ENCODE peak calls at places on chromosomes 13 and 19, in seven cellular contexts. G is heart left ventricle, C is heart right ventricle, H is Peyer's patch, R is dorsolateral prefrontal cortex, K is aorta, Z is psoas muscle. P is an unnamed sample. For H3K27me3, the result is how much of the 10 kb centered on the place peaks cover.

GRCh38 chr13:105914637-105915036 is 620.8 kb downstream of the EFNB2 start:
- DNase-seq in G (no peak), C (no peak), H (no peak), R (no peak), K (no peak), Z (no peak), P (no peak)

GRCh38 chr19:17775991-17776803 is 18.7 kb upstream of the B3GNT3 start:
- DNase-seq in G (no peak), C (no peak), H (peak), R (no peak), K (no peak), Z (no peak), P (peak)

GRCh38 chr19:39679791-39680168 is 24.1 kb downstream of the LGALS16 start:
- DNase-seq in G (no peak), C (no peak), H (no peak), R (no peak), K (no peak), Z (no peak), P (peak)

GRCh38 chr19:43711751-43712355 is 4.0 kb upstream of the IRGC start:
- DNase-seq in G (no peak), C (no peak), H (peak), R (no peak), K (no peak), Z (no peak), P (no peak)

GRCh38 chr19:13083008-13083404 is 19.7 kb downstream of the LYL1 start:
- DNase-seq in G (no peak), C (no peak), H (no peak), R (no peak), K (no peak), Z (no peak), P (no peak)

GRCh38 chr19:34432797-34433196 is 4.6 kb downstream of the UBA2 start:
- DNase-seq in G (peak), C (peak), H (no peak), R (no peak), K (peak), Z (no peak), P (no peak)

GRCh38 chr13:42745655-42746054 is 35.7 kb upstream of the FAM216B start:
- DNase-seq in G (no peak), C (no peak), H (no peak), R (no peak), K (no peak), Z (no peak), P (no peak)

GRCh38 chr13:44128522-44128921 is 245.1 kb upstream of the SERP2 start:
- DNase-seq in G (no peak), C (peak), H (no peak), R (no peak), K (no peak), Z (peak), P (no peak)

GRCh38 chr13:20721454-20722357 is 18.2 kb downstream of the IL17D start:
- DNase-seq in G (no peak), C (peak), H (no peak), R (no peak), K (peak), Z (peak), P (no peak)

GRCh38 chr19:4768934-4769777 is 22.4 kb upstream of the FEM1A start:
- DNase-seq in G (peak), C (peak), H (peak), R (peak), K (peak), Z (peak), P (peak)

GRCh38 chr13:99980201-99981114 is 1.1 kb upstream of the ZIC2 start:
- DNase-seq in G (peak), C (no peak), H (peak), R (no peak), K (peak), Z (peak), P (peak)

GRCh38 chr13:45370922-45371406 is 30.0 kb upstream of the TPT1 start:
- DNase-seq in G (peak), C (peak), H (peak), R (peak), K (peak), Z (peak), P (peak)

GRCh38 chr19:6779204-6779603 is 6.7 kb downstream of the VAV1 start:
- DNase-seq in G (no peak), C (no peak), H (no peak), R (no peak), K (no peak), Z (no peak), P (no peak)

GRCh38 chr13:75512253-75512652 is 25.4 kb downstream of the COMMD6 start:
- DNase-seq in G (no peak), C (no peak), H (no peak), R (no peak), K (no peak), Z (no peak), P (peak)

GRCh38 chr13:40026174-40026585 is 370.7 kb downstream of the COG6 start:
- DNase-seq in G (no peak), C (no peak), H (no peak), R (no peak), K (no peak), Z (no peak), P (peak)

GRCh38 chr19:45852145-45852750 is 10.7 kb downstream of the SYMPK start:
- DNase-seq in G (no peak), C (no peak), H (no peak), R (no peak), K (no peak), Z (no peak), P (no peak)

GRCh38 chr13:23655321-23655720 is 85.1 kb downstream of the TNFRSF19 start:
- DNase-seq in G (no peak), C (no peak), H (no peak), R (no peak), K (no peak), Z (no peak), P (no peak)

GRCh38 chr13:18956473-18957078 is 225.0 kb downstream of the TUBA3C start:
- DNase-seq in G (no peak), C (no peak), H (no peak), R (no peak), K (no peak), Z (no peak), P (no peak)

GRCh38 chr13:40961826-40962225 is 57.3 kb downstream of the ELF1 start:
- DNase-seq in G (no peak), C (no peak), H (no peak), R (no peak), K (no peak), Z (no peak), P (no peak)

GRCh38 chr13:46926856-46927625 is 30.2 kb upstream of the HTR2A start:
- DNase-seq in G (no peak), C (no peak), H (no peak), R (no peak), K (no peak), Z (no peak), P (no peak)

DNA sequence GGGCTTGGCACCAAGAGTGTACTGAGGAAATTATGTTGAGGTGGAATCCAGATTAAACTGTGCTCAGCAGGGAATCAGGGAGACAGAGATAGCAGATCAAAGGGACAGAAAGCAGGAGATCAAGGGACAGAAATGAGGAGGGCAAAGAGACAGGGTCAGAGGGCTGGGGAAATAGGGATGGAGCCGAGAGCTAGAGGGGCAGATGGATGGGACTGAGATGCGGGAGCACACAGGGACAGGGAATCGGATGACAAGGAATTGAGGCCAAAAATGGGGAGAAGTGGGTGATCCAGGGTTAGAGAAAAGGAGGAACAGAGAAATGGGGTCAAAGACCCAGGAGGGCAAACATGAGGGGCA is 6.1 kb downstream of the ERFL start:
- DNase-seq in G (no peak), C (no peak), H (no peak), R (no peak), K (no peak), Z (no peak), P (no peak)
- H3K27me3 ChIP-seq in G (half or more), C (half or more), H (under half), R (half or more), K (under half), Z (under half), P (under half)

GRCh38 chr19:36330226-36330625 is 48.8 kb downstream of the ZFP14 start:
- DNase-seq in G (no peak), C (no peak), H (no peak), R (no peak), K (no peak), Z (no peak), P (no peak)
- H3K4me3 ChIP-seq in G (no peak), C (no peak), H (no peak), R (no peak), K (no peak), Z (peak), P (no peak)

DNA sequence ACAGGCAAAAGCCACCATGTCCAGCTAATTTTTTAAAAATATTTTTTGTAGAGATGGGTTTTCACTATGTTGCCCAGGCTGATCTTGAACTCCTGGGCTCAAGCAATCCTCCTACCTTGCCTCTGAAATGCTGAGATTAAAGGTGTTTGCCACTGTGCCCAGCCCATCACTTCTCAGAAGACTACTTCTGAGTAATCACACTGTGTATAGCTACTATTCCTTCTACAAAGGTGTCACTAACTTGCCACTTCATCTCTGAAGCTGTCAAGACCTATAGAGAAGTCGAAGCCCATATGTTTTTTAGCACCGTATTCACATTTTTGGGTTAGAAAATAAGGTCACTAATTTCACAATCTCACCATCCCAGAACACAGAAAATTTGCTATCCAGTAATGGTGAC is 36.0 kb upstream of the FNDC3A start:
- DNase-seq in G (no peak), C (no peak), H (no peak), R (no peak), K (no peak), Z (no peak), P (no peak)
- H3K27me3 ChIP-seq in G (under half), C (under half), H (under half), R (under half), K (under half), Z (under half), P (under half)

GRCh38 chr13:49840667-49841066 is 48.2 kb upstream of the KPNA3 start:
- DNase-seq in G (no peak), C (no peak), H (no peak), R (no peak), K (no peak), Z (no peak), P (no peak)
- H3K4me3 ChIP-seq in G (no peak), C (no peak), H (no peak), R (no peak), K (no peak), Z (no peak), P (no peak)

GRCh38 chr13:111131610-111132009 is 16.5 kb downstream of the ARHGEF7 start:
- DNase-seq in G (no peak), C (no peak), H (no peak), R (no peak), K (no peak), Z (no peak), P (no peak)
- H3K27me3 ChIP-seq in G (under half), C (under half), H (under half), R (under half), K (under half), Z (under half), P (under half)

GRCh38 chr13:56424246-56424645 is 716.5 kb upstream of the PRR20A start:
- DNase-seq in G (no peak), C (no peak), H (no peak), R (no peak), K (no peak), Z (no peak), P (no peak)
- H3K4me3 ChIP-seq in G (no peak), C (no peak), H (no peak), R (no peak), K (no peak), Z (no peak), P (no peak)

GRCh38 chr19:10224337-10224736 is 6.8 kb downstream of the S1PR2 start:
- DNase-seq in G (no peak), C (no peak), H (no peak), R (no peak), K (no peak), Z (no peak), P (no peak)

GRCh38 chr19:10220695-10221094 is 10.4 kb downstream of the S1PR2 start:
- DNase-seq in G (no peak), C (no peak), H (no peak), R (no peak), K (no peak), Z (no peak), P (no peak)

GRCh38 chr19:10219678-10220077 is 11.5 kb downstream of the S1PR2 start:
- DNase-seq in G (no peak), C (no peak), H (no peak), R (no peak), K (no peak), Z (no peak), P (peak)

GRCh38 chr19:10223488-10224213 is 7.5 kb downstream of the S1PR2 start:
- DNase-seq in G (no peak), C (no peak), H (no peak), R (no peak), K (no peak), Z (no peak), P (no peak)

DNA sequence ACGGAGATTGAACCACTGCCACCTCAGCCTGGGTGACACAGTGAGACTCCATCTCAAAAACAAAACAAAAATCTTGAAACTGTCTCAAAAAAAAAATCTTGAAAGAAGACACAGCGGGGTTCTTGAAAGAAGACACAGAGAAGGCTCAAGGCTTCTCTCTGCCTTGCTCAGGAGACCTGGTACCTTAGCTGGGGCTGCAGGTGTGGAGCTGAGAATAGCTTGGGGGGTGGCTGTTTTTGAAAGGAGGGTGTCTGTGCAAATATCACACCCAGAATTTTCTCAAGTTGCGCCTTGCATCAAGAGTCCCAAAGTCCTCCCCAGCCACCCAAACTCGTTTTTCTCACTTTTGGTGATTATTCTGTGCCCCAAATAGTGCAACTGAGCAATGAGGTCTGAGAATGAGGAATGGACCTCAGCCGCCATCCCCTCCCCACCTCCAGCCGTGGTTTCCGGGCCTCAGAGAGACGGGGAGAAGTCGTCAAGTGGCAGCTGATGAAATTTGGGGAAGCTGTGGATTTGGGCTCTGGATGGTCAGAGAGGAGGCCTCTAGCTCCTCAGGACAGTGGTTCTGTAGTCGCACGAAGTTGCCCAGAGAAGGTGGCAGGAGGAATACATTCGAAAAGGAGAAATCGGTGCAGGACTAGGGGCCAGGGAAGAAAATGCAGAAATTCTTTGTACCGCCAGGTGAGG is 8.8 kb downstream of the S1PR2 start:
- DNase-seq in G (no peak), C (no peak), H (no peak), R (no peak), K (peak), Z (no peak), P (no peak)
- H3K27me3 ChIP-seq in G (under half), C (under half), H (under half), R (under half), K (under half), Z (under half), P (under half)

DNA sequence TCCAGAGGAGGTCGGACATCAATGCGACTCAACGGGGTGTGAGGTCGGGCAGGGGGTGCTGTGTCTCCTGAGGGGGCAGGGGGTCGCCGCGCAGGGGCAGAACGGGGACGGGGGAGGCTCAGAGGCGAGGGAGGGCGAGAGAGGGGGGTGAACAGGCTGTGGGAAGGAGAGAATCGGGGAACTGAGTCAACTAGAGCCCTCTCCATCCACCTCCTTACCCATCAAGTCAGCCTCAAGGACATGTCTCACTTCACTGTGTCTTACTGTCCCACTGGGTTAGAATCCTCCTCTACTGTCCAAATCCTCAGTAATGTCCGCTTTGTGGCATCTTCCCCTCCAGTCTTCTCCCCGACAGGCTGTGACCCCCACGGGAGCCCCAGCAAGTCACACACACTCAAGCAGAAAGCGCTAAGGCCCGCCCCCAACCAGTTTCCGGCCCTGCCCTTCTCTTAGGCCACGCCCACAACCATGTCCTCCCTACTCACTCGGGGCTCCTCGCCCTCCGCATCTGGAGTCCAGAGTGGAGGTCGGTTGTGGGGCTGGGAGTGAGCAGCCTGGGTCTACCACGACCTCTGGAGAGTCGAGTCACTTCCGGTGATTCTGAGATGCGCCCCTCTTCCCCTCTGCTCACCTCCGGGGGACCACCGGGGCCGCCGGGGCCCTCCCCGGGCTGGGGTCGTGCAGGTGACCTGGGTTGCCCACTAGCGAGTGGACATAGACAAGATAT is 9.3 kb downstream of the PLEKHA4 start:
- DNase-seq in G (peak), C (no peak), H (peak), R (no peak), K (peak), Z (no peak), P (peak)
- H3K4me3 ChIP-seq in G (peak), C (no peak), H (peak), R (peak), K (no peak), Z (no peak), P (peak)

DNA sequence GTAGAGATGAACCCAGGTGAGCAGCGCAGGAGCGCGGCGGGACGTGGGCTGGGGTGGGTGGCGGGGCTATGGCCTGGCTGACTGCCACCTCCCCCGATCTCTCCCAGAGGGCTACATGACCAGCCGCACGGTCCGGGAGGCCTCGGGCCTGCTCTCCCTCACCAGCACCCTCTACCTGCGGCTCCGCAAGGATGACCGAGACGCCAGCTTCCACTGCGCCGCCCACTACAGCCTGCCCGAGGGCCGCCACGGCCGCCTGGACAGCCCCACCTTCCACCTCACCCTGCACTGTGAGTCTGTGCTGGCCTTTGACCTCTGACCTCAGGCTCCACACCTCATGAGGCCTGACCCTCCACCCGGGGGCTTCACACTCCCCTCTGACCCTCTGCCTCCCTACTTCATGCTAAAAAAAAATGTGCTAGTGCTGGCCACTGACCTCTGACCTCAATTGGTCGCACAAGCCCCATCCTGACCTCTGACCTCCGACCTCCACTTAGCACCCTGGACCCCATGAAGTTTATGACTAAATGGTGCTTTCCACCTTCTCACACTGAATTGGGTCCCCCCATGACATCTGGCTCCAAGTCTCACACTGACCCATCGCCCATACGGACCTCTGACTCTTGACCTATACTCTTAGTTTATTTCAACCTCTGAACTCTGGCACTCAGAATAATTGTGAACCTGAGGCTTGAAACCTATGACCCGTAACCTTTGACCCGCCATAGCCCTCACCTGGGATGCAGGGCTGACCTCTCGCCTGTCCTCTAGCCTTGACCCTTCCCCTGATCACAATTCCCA is 4.6 kb downstream of the BCAM start:
- DNase-seq in G (no peak), C (no peak), H (no peak), R (no peak), K (no peak), Z (no peak), P (no peak)
- H3K27me3 ChIP-seq in G (under half), C (under half), H (under half), R (under half), K (under half), Z (under half), P (under half)

GRCh38 chr13:109790951-109791605 is 4.7 kb upstream of the IRS2 start:
- DNase-seq in G (no peak), C (peak), H (peak), R (peak), K (no peak), Z (no peak), P (no peak)
- H3K4me3 ChIP-seq in G (no peak), C (no peak), H (no peak), R (peak), K (no peak), Z (no peak), P (no peak)

P was measured in GM06990.